ENCODE peak calls at places on chromosomes 16 and 17, in six cellular contexts. W is activated T-helper 1 cell treated with Interleukin-2 at 50 U/mL for 16 hours, I is AG04449, C is GF-D8, P is prostate gland, X is Right ventricle myocardium inferior. D is an unnamed sample.

GRCh38 chr16:55532227-55532626 is 23.4 kb downstream of the LPCAT2 start:
- DNase-seq in W (no peak), I (no peak), C (no peak), P (no peak), X (no peak), D (no peak)

GRCh38 chr17:40121886-40122465 is at the start of gene MSL1:
- DNase-seq in W (peak), I (no peak), C (peak), P (peak), X (peak), D (peak)

GRCh38 chr17:82283208-82283749 is 9.8 kb upstream of the CSNK1D start:
- DNase-seq in W (no peak), I (no peak), C (no peak), P (no peak), X (peak), D (no peak)

GRCh38 chr16:9042943-9043680 is 48.3 kb upstream of the HAPSTR1 start:
- DNase-seq in W (no peak), I (peak), C (no peak), P (no peak), X (no peak), D (no peak)

GRCh38 chr17:65472602-65473001 is 88.8 kb downstream of the AXIN2 start:
- DNase-seq in W (no peak), I (peak), C (no peak), P (no peak), X (no peak), D (no peak)

GRCh38 chr17:78142113-78142861 is 3.9 kb upstream of the C17orf99 start:
- DNase-seq in W (no peak), I (no peak), C (no peak), P (peak), X (no peak), D (no peak)

GRCh38 chr16:79156761-79157160 is 443.8 kb downstream of the MAF start:
- DNase-seq in W (no peak), I (no peak), C (no peak), P (no peak), X (no peak), D (no peak)

GRCh38 chr16:8966781-8967436 is 3.2 kb upstream of the USP7 start:
- DNase-seq in W (no peak), I (no peak), C (peak), P (no peak), X (no peak), D (no peak)

GRCh38 chr17:49830605-49831004 is 17.3 kb downstream of the TAC4 start:
- DNase-seq in W (no peak), I (no peak), C (no peak), P (no peak), X (no peak), D (no peak)

D was measured in activated B cell treated with CpG ODN at 0.5 μM for 24 hours.